ENCODE peak calls at places on chromosome 11, in nine cellular contexts. One of them, this sample, is unnamed.

GRCh38 chr11:132028380-132029240 is 658.2 kb downstream of the NTM start:
- DNase-seq in thyroid gland: no peak
- DNase-seq in right lobe of liver: no peak
- DNase-seq in A549: no peak
- DNase-seq in spleen: no peak
- DNase-seq in transverse colon: peak; percentile 46
- DNase-seq in GM12878: no peak
- DNase-seq in HCT116: no peak
- DNase-seq in esophagus squamous epithelium: no peak
- DNase-seq in this sample: peak; percentile 59

GRCh38 chr11:134738581-134738980 is 326.5 kb upstream of the B3GAT1 start:
- DNase-seq in GM12878: no peak
- DNase-seq in transverse colon: no peak
- DNase-seq in A549: no peak
- DNase-seq in HCT116: no peak
- DNase-seq in spleen: peak; percentile 33
- DNase-seq in right lobe of liver: no peak
- DNase-seq in esophagus squamous epithelium: no peak
- DNase-seq in thyroid gland: no peak
- DNase-seq in this sample: no peak

GRCh38 chr11:69825037-69825834 is 6.0 kb upstream of the FGF3 start:
- DNase-seq in HCT116: peak; percentile 60
- DNase-seq in GM12878: no peak
- DNase-seq in esophagus squamous epithelium: no peak
- DNase-seq in spleen: peak; percentile 66
- DNase-seq in transverse colon: peak; percentile 53
- DNase-seq in thyroid gland: no peak
- DNase-seq in right lobe of liver: peak; percentile 32
- DNase-seq in A549: peak; percentile 69
- DNase-seq in this sample: no peak

GRCh38 chr11:9203715-9204311 is 61.3 kb downstream of the DENND5A start:
- DNase-seq in right lobe of liver: no peak
- DNase-seq in esophagus squamous epithelium: no peak
- DNase-seq in GM12878: no peak
- DNase-seq in spleen: no peak
- DNase-seq in thyroid gland: no peak
- DNase-seq in transverse colon: no peak
- DNase-seq in HCT116: no peak
- DNase-seq in A549: no peak
- DNase-seq in this sample: no peak

GRCh38 chr11:65506316-65506769 is 7.5 kb downstream of the MALAT1 start:
- DNase-seq in right lobe of liver: peak; percentile 53
- DNase-seq in GM12878: no peak
- DNase-seq in A549: no peak
- DNase-seq in thyroid gland: no peak
- DNase-seq in spleen: no peak
- DNase-seq in transverse colon: no peak
- DNase-seq in HCT116: no peak
- DNase-seq in esophagus squamous epithelium: no peak
- DNase-seq in this sample: no peak

GRCh38 chr11:10797561-10797960 is 11.2 kb downstream of the EIF4G2 start:
- DNase-seq in A549: no peak
- DNase-seq in spleen: no peak
- DNase-seq in esophagus squamous epithelium: no peak
- DNase-seq in GM12878: no peak
- DNase-seq in right lobe of liver: no peak
- DNase-seq in transverse colon: no peak
- DNase-seq in HCT116: no peak
- DNase-seq in thyroid gland: no peak
- DNase-seq in this sample: no peak

GRCh38 chr11:18633256-18634139 is 644 bp downstream of the SPTY2D1 start:
- DNase-seq in esophagus squamous epithelium: no peak
- DNase-seq in HCT116: no peak
- DNase-seq in right lobe of liver: no peak
- DNase-seq in transverse colon: peak; percentile 15
- DNase-seq in thyroid gland: no peak
- DNase-seq in spleen: no peak
- DNase-seq in GM12878: peak; percentile 75
- DNase-seq in A549: no peak
- DNase-seq in this sample: no peak

GRCh38 chr11:71991494-71991893 is 7.2 kb upstream of the IL18BP start:
- DNase-seq in GM12878: peak; percentile 94
- DNase-seq in HCT116: no peak
- DNase-seq in transverse colon: no peak
- DNase-seq in A549: no peak
- DNase-seq in right lobe of liver: no peak
- DNase-seq in thyroid gland: no peak
- DNase-seq in spleen: no peak
- DNase-seq in esophagus squamous epithelium: no peak
- DNase-seq in this sample: no peak

GRCh38 chr11:3003396-3004231 is 11.5 kb upstream of the NAP1L4 start:
- DNase-seq in spleen: no peak
- DNase-seq in GM12878: no peak
- DNase-seq in A549: no peak
- DNase-seq in thyroid gland: no peak
- DNase-seq in right lobe of liver: no peak
- DNase-seq in transverse colon: no peak
- DNase-seq in esophagus squamous epithelium: no peak
- DNase-seq in HCT116: no peak
- DNase-seq in this sample: no peak

GRCh38 chr11:108286369-108286768 is 63.5 kb downstream of the ATM start:
- DNase-seq in transverse colon: no peak
- DNase-seq in esophagus squamous epithelium: no peak
- DNase-seq in HCT116: no peak
- DNase-seq in thyroid gland: no peak
- DNase-seq in spleen: no peak
- DNase-seq in GM12878: no peak
- DNase-seq in right lobe of liver: no peak
- DNase-seq in A549: no peak
- DNase-seq in this sample: no peak

GRCh38 chr11:29051935-29052334 is 943.7 kb downstream of the METTL15 start:
- DNase-seq in thyroid gland: no peak
- DNase-seq in spleen: no peak
- DNase-seq in esophagus squamous epithelium: no peak
- DNase-seq in right lobe of liver: no peak
- DNase-seq in transverse colon: no peak
- DNase-seq in HCT116: no peak
- DNase-seq in GM12878: no peak
- DNase-seq in A549: no peak
- DNase-seq in this sample: no peak

DNA sequence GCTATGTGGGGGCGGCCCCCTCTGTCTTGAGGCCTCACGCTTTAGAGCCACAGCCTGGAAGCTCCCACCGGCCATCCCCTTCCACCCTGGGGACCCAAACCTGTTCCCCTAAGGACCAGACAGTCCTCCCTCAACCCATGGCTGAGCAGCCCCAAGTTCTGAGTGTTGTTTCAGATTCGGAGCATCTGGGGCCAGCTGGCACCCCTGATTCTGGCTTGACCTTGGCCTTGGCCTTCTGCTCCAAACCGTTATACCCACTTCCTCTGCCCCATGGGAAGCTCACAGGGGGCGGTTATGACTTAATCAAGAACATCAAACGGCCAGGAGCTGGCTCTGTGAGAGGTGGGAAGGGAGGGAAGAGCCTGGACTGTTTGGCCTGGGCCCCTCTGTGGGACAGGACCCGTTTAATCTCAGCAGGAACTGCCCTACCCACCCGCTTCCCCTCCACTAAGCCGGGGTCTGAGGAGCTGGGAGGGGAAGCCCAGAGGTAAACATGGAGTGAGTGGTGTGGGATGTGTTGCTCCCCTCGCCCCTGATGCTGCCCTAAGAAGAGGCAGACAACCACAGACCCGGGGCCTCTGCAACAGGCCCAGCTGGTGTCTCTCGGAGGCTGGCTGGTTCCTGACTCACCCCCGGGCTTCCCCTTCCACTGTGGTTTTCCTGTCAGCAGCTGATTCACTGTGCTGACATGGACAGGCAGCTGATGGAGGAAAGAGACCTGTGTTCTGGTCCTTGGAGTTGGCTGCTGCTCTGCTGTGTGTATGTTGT is 3.4 kb downstream of the CD82 start:
- DNase-seq in HCT116: no peak
- DNase-seq in spleen: peak; percentile 95
- DNase-seq in thyroid gland: peak; percentile 23
- DNase-seq in GM12878: peak; percentile 63
- DNase-seq in A549: peak; percentile 75
- DNase-seq in transverse colon: peak; percentile 77
- DNase-seq in right lobe of liver: peak; percentile 76
- DNase-seq in esophagus squamous epithelium: peak; percentile 37
- DNase-seq in this sample: no peak
- TF ChIP-seq POLR2A in HCT116: no peak
- TF ChIP-seq POLR2A in spleen: no peak
- TF ChIP-seq POLR2A in thyroid gland: no peak
- TF ChIP-seq POLR2A in GM12878: peak; percentile 69
- TF ChIP-seq POLR2A in A549: no peak
- TF ChIP-seq POLR2A in transverse colon: no peak
- TF ChIP-seq POLR2A in right lobe of liver: no peak
- TF ChIP-seq POLR2A in esophagus squamous epithelium: no peak
- TF ChIP-seq POLR2A in this sample: no peak

GRCh38 chr11:95805869-95806268 is 15.6 kb downstream of the CEP57 start:
- DNase-seq in right lobe of liver: no peak
- DNase-seq in GM12878: no peak
- DNase-seq in A549: no peak
- DNase-seq in transverse colon: no peak
- DNase-seq in HCT116: no peak
- DNase-seq in spleen: no peak
- DNase-seq in thyroid gland: no peak
- DNase-seq in esophagus squamous epithelium: no peak
- DNase-seq in this sample: no peak
- H3K27ac ChIP-seq in right lobe of liver: no peak overlapping the region
- H3K27ac ChIP-seq in GM12878: no peak overlapping the region
- H3K27ac ChIP-seq in A549: no peak overlapping the region
- H3K27ac ChIP-seq in transverse colon: no peak overlapping the region
- H3K27ac ChIP-seq in HCT116: no peak overlapping the region
- H3K27ac ChIP-seq in spleen: no peak overlapping the region
- H3K27ac ChIP-seq in thyroid gland: no peak overlapping the region
- H3K27ac ChIP-seq in esophagus squamous epithelium: no peak overlapping the region
- H3K27ac ChIP-seq in this sample: no peak overlapping the region

GRCh38 chr11:66626926-66627325 is 10.5 kb downstream of the RBM14 start:
- DNase-seq in HCT116: no peak
- DNase-seq in thyroid gland: no peak
- DNase-seq in esophagus squamous epithelium: no peak
- DNase-seq in A549: no peak
- DNase-seq in transverse colon: no peak
- DNase-seq in GM12878: no peak
- DNase-seq in spleen: no peak
- DNase-seq in right lobe of liver: no peak
- DNase-seq in this sample: no peak

GRCh38 chr11:66624450-66624849 is 8.0 kb downstream of the RBM14 start:
- DNase-seq in right lobe of liver: no peak
- DNase-seq in thyroid gland: no peak
- DNase-seq in spleen: no peak
- DNase-seq in GM12878: no peak
- DNase-seq in esophagus squamous epithelium: no peak
- DNase-seq in HCT116: no peak
- DNase-seq in transverse colon: no peak
- DNase-seq in A549: no peak
- DNase-seq in this sample: no peak

GRCh38 chr11:66626382-66626781 is 10.0 kb downstream of the RBM14 start:
- DNase-seq in transverse colon: no peak
- DNase-seq in esophagus squamous epithelium: no peak
- DNase-seq in spleen: no peak
- DNase-seq in right lobe of liver: no peak
- DNase-seq in A549: no peak
- DNase-seq in thyroid gland: no peak
- DNase-seq in HCT116: no peak
- DNase-seq in GM12878: no peak
- DNase-seq in this sample: no peak

GRCh38 chr11:66625041-66625751 is 8.8 kb downstream of the RBM14 start:
- DNase-seq in spleen: no peak
- DNase-seq in A549: no peak
- DNase-seq in GM12878: no peak
- DNase-seq in right lobe of liver: no peak
- DNase-seq in thyroid gland: no peak
- DNase-seq in HCT116: no peak
- DNase-seq in transverse colon: no peak
- DNase-seq in esophagus squamous epithelium: no peak
- DNase-seq in this sample: no peak

DNA sequence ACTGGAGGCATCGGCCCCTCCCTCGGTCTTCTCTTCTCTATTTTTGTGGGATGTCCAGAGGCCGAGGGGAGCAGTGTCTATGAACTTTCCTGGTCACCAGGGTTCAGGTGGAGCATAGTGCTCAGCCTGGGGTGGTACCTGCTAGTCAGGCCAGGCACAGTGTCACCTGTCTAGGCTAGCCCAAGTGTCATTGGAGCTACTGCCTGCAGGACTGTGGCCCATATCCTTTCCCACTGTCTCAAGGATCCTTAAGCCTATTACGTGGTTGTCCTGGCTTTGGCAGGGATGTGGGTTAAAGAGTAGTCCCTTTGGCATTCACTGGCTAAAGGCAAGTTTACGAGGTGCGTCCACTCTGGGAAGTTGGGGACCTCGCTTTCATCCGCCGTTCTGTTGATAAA is 9.3 kb downstream of the RBM14 start:
- DNase-seq in esophagus squamous epithelium: no peak
- DNase-seq in transverse colon: no peak
- DNase-seq in HCT116: no peak
- DNase-seq in GM12878: no peak
- DNase-seq in A549: no peak
- DNase-seq in spleen: no peak
- DNase-seq in right lobe of liver: no peak
- DNase-seq in thyroid gland: no peak
- DNase-seq in this sample: no peak
- TF ChIP-seq POLR2A in esophagus squamous epithelium: no peak
- TF ChIP-seq POLR2A in transverse colon: no peak
- TF ChIP-seq POLR2A in HCT116: no peak
- TF ChIP-seq POLR2A in GM12878: peak; percentile 68
- TF ChIP-seq POLR2A in A549: no peak
- TF ChIP-seq POLR2A in spleen: no peak
- TF ChIP-seq POLR2A in right lobe of liver: no peak
- TF ChIP-seq POLR2A in thyroid gland: no peak
- TF ChIP-seq POLR2A in this sample: no peak

GRCh38 chr11:59267196-59267595 is 54.5 kb upstream of the MPEG1 start:
- DNase-seq in thyroid gland: peak; percentile 20
- DNase-seq in esophagus squamous epithelium: no peak
- DNase-seq in GM12878: peak; percentile 59
- DNase-seq in A549: no peak
- DNase-seq in transverse colon: no peak
- DNase-seq in HCT116: no peak
- DNase-seq in right lobe of liver: no peak
- DNase-seq in spleen: no peak
- DNase-seq in this sample: no peak

GRCh38 chr11:59271247-59271755 is 58.6 kb upstream of the MPEG1 start:
- DNase-seq in transverse colon: no peak
- DNase-seq in right lobe of liver: no peak
- DNase-seq in thyroid gland: no peak
- DNase-seq in A549: no peak
- DNase-seq in esophagus squamous epithelium: no peak
- DNase-seq in GM12878: no peak
- DNase-seq in HCT116: no peak
- DNase-seq in spleen: no peak
- DNase-seq in this sample: no peak

GRCh38 chr11:59267738-59268475 is 55.2 kb upstream of the MPEG1 start:
- DNase-seq in GM12878: no peak
- DNase-seq in spleen: no peak
- DNase-seq in esophagus squamous epithelium: no peak
- DNase-seq in A549: no peak
- DNase-seq in right lobe of liver: no peak
- DNase-seq in thyroid gland: no peak
- DNase-seq in transverse colon: no peak
- DNase-seq in HCT116: no peak
- DNase-seq in this sample: no peak

GRCh38 chr11:59273008-59273841 is 60.5 kb upstream of the MPEG1 start:
- DNase-seq in thyroid gland: no peak
- DNase-seq in GM12878: peak; percentile 79
- DNase-seq in transverse colon: peak; percentile 48
- DNase-seq in A549: no peak
- DNase-seq in right lobe of liver: no peak
- DNase-seq in esophagus squamous epithelium: no peak
- DNase-seq in spleen: no peak
- DNase-seq in HCT116: no peak
- DNase-seq in this sample: no peak

GRCh38 chr11:59271811-59272327 is 59.1 kb upstream of the MPEG1 start:
- DNase-seq in transverse colon: no peak
- DNase-seq in A549: no peak
- DNase-seq in spleen: no peak
- DNase-seq in right lobe of liver: no peak
- DNase-seq in HCT116: no peak
- DNase-seq in GM12878: no peak
- DNase-seq in thyroid gland: no peak
- DNase-seq in esophagus squamous epithelium: no peak
- DNase-seq in this sample: no peak
- H3K27ac ChIP-seq in transverse colon: no peak overlapping the region
- H3K27ac ChIP-seq in A549: no peak overlapping the region
- H3K27ac ChIP-seq in spleen: peak overlapping the region; percentile 68
- H3K27ac ChIP-seq in right lobe of liver: no peak overlapping the region
- H3K27ac ChIP-seq in HCT116: no peak overlapping the region
- H3K27ac ChIP-seq in GM12878: no peak overlapping the region
- H3K27ac ChIP-seq in thyroid gland: no peak overlapping the region
- H3K27ac ChIP-seq in esophagus squamous epithelium: no peak overlapping the region
- H3K27ac ChIP-seq in this sample: no peak overlapping the region

This sample was measured in body of pancreas.